ENCODE peak calls at places on chromosomes 1 and 21, in eight cellular contexts. T, R, J, I, A, M, P and S are unnamed samples.

GRCh38 chr1:116020668-116021272 is 44.5 kb downstream of the SLC22A15 start:
- DNase-seq in I (no peak), P (peak), J (no peak), A (peak), T (no peak), M (no peak), R (peak), S (peak)

GRCh38 chr1:30765610-30766434 is 8.2 kb upstream of the LAPTM5 start:
- DNase-seq in J (no peak), I (no peak), T (no peak), R (no peak), M (no peak), P (no peak), A (no peak), S (no peak)

GRCh38 chr21:26280715-26281310 is 110.2 kb upstream of the APP start:
- DNase-seq in I (no peak), P (no peak), M (no peak), A (no peak), T (no peak), J (no peak), R (no peak), S (no peak)

GRCh38 chr1:14552246-14552970 is 46.1 kb upstream of the KAZN start:
- DNase-seq in A (no peak), I (no peak), J (peak), R (no peak), M (no peak), P (no peak), T (no peak), S (no peak)

GRCh38 chr21:44875341-44875740 is 1.9 kb upstream of the PTTG1IP start:
- DNase-seq in M (no peak), J (no peak), R (no peak), T (no peak), A (peak), I (no peak), P (peak), S (peak)

GRCh38 chr1:27009601-27010197 is 3.0 kb downstream of the TENT5B start:
- DNase-seq in J (no peak), R (peak), P (no peak), I (peak), A (no peak), M (no peak), T (no peak), S (no peak)

GRCh38 chr1:17875171-17875881 is 120.2 kb downstream of the ACTL8 start:
- DNase-seq in I (no peak), T (no peak), M (no peak), J (no peak), A (no peak), P (no peak), R (no peak), S (no peak)

GRCh38 chr1:14304381-14304865 is 294.1 kb upstream of the KAZN start:
- DNase-seq in T (peak), P (no peak), J (no peak), M (no peak), R (no peak), I (no peak), A (peak), S (no peak)

GRCh38 chr1:209590405-209590804 is 6.9 kb downstream of the CAMK1G start:
- DNase-seq in P (peak), M (no peak), J (no peak), R (no peak), I (no peak), A (no peak), T (no peak), S (no peak)

GRCh38 chr1:74591954-74592353 is 79.5 kb upstream of the LRRC53 start:
- DNase-seq in T (no peak), I (no peak), P (no peak), M (no peak), R (no peak), A (no peak), J (no peak), S (no peak)

GRCh38 chr1:91872560-91873081 is 13.3 kb downstream of the TGFBR3 start:
- DNase-seq in M (no peak), A (no peak), I (no peak), R (no peak), P (no peak), T (no peak), J (no peak), S (no peak)

GRCh38 chr1:92306020-92306419 is 7.2 kb downstream of the RPAP2 start:
- DNase-seq in P (no peak), T (no peak), J (no peak), M (no peak), I (no peak), R (no peak), A (no peak), S (no peak)

GRCh38 chr21:44742418-44743153 is 31.2 kb upstream of the TSPEAR start:
- DNase-seq in I (no peak), J (no peak), T (no peak), P (peak), M (no peak), A (no peak), R (no peak), S (no peak)

DNA sequence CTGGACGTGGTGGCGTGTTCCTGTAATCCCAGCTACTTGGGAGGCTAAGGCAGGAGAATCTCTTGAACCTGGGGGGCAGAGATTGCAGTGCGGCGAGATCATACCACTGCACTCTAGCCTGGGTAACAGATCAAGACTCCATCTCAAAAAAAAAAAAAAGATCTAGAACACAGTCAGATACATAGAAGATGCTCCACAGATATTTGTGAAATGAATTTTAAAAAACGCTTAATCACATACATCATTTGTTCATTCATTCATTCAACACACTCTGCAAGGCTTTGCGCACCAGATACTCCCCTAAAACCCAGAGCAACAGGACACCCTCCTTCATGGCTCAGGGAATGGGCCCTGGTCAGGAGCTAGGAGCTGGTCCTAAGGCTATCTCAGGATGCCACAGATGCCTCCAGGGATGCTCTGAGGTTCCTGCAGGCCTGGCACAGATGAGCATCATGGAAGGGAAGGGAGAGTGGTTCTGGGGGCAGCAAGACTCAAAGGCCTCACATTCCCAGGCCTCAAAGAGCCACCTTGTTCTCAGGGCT is 6.4 kb downstream of the HSPG2 start:
- DNase-seq in I (no peak), J (no peak), A (no peak), T (no peak), M (no peak), P (peak), R (no peak), S (no peak)
- TF ChIP-seq CTCF in I (no peak), J (no peak), A (no peak), T (no peak), M (no peak), P (no peak), R (no peak), S (no peak)

GRCh38 chr1:159916240-159917051 is 8.9 kb downstream of the TAGLN2 start:
- DNase-seq in M (peak), A (no peak), R (no peak), J (no peak), P (peak), T (no peak), I (no peak), S (no peak)

GRCh38 chr1:159915571-159916239 is 9.6 kb downstream of the TAGLN2 start:
- DNase-seq in P (peak), A (no peak), M (peak), R (no peak), I (no peak), J (no peak), T (no peak), S (no peak)

GRCh38 chr1:159911668-159912067 is 11.7 kb upstream of the CFAP45 start:
- DNase-seq in M (peak), T (no peak), A (no peak), R (no peak), P (peak), J (no peak), I (no peak), S (no peak)

GRCh38 chr1:159914252-159915018 is 10.9 kb downstream of the TAGLN2 start:
- DNase-seq in M (no peak), I (no peak), T (no peak), J (no peak), R (no peak), P (no peak), A (no peak), S (no peak)

DNA sequence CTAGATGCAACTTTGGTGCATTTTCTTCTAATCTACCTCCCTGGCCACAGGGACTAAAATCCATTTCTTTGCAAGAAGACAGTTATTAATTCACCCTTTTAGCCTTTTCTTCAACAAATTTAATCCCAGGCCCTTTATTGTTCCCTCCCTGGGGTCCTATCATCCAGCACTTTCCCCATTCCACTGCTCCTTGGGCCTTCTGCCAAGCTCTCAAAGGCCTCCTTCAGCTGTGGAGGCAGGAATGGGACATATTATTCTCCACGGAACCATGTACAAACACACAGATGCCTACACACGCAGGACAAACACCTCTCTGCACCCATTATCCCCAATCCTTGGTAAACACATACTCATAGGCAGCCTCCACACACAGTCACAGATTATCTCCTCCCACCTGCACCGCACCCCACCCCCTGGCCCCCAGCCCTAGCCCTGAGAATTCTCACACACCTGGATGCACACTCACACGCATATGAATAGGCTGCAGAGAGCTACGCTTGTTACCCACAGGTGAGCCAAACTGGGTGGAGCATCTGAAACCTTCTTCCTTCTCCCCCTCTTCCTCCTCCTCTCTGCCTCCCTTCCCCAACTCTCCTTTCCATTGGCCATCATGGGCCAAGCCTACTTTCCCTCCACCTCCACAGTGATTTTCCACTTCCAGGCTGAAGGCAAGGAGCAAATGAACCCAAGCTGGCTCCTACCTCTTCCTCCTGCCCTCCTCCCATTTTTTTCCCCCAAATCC is 11.7 kb downstream of the TAGLN2 start:
- DNase-seq in T (no peak), R (no peak), J (no peak), P (no peak), A (no peak), I (no peak), M (peak), S (no peak)
- TF ChIP-seq POLR2A in T (no peak), R (no peak), J (peak), P (no peak), A (no peak), I (no peak), M (no peak), S (no peak)

DNA sequence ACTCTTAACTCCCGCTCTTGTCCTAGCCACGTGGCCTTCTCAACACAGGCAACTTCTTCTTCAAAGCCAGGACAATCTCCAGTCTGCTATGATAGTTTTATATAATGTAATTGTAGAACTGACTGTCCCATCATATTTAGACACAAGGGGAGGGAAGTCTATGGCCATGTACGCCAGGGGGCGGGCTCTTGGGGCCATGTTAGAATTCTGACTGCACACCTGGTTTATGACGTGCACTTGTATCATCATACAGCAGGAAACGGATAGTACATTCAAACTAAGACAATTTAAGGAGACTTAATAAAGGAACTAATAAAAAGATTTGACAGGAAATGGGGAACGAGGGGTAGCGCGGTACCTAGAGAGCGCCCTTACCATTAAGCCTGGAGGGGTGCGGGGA is 21.5 kb downstream of the DMRTB1 start:
- DNase-seq in M (no peak), P (no peak), I (no peak), R (no peak), T (no peak), J (no peak), A (no peak), S (no peak)
- TF ChIP-seq CTCF in M (no peak), P (no peak), I (no peak), R (no peak), T (no peak), J (no peak), A (no peak), S (no peak)

GRCh38 chr1:9020325-9020724 is 5.9 kb downstream of the SLC2A7 start:
- DNase-seq in R (no peak), P (no peak), T (no peak), J (no peak), A (no peak), M (no peak), I (no peak), S (no peak)

GRCh38 chr1:9024837-9025236 is 1.4 kb downstream of the SLC2A7 start:
- DNase-seq in T (no peak), I (no peak), M (no peak), A (no peak), J (peak), P (no peak), R (no peak), S (no peak)

GRCh38 chr1:9018372-9018771 is 7.9 kb downstream of the SLC2A7 start:
- DNase-seq in M (no peak), A (no peak), I (no peak), J (no peak), P (peak), T (no peak), R (no peak), S (no peak)

GRCh38 chr1:9025474-9025873 is 749 bp downstream of the SLC2A7 start:
- DNase-seq in M (no peak), J (no peak), I (no peak), P (no peak), R (no peak), T (no peak), A (no peak), S (no peak)

GRCh38 chr1:9022773-9023172 is 3.5 kb downstream of the SLC2A7 start:
- DNase-seq in J (no peak), R (no peak), A (no peak), P (no peak), T (no peak), M (no peak), I (no peak), S (no peak)
- TF ChIP-seq POLR2A in J (no peak), R (no peak), A (no peak), P (no peak), T (no peak), M (no peak), I (no peak), S (no peak)

GRCh38 chr1:24309762-24310485 is 9.2 kb upstream of the GRHL3 start:
- DNase-seq in A (no peak), P (no peak), I (no peak), J (no peak), R (no peak), M (no peak), T (no peak), S (no peak)

GRCh38 chr1:24304763-24305162 is 14.4 kb upstream of the GRHL3 start:
- DNase-seq in T (no peak), A (no peak), P (no peak), R (no peak), I (no peak), J (no peak), M (no peak), S (no peak)

GRCh38 chr1:24311731-24312130 is 7.4 kb upstream of the GRHL3 start:
- DNase-seq in J (no peak), T (no peak), P (no peak), R (no peak), M (no peak), I (no peak), A (no peak), S (no peak)

GRCh38 chr1:24311234-24311633 is 7.9 kb upstream of the GRHL3 start:
- DNase-seq in P (no peak), R (no peak), I (no peak), J (no peak), M (no peak), T (no peak), A (no peak), S (no peak)

DNA sequence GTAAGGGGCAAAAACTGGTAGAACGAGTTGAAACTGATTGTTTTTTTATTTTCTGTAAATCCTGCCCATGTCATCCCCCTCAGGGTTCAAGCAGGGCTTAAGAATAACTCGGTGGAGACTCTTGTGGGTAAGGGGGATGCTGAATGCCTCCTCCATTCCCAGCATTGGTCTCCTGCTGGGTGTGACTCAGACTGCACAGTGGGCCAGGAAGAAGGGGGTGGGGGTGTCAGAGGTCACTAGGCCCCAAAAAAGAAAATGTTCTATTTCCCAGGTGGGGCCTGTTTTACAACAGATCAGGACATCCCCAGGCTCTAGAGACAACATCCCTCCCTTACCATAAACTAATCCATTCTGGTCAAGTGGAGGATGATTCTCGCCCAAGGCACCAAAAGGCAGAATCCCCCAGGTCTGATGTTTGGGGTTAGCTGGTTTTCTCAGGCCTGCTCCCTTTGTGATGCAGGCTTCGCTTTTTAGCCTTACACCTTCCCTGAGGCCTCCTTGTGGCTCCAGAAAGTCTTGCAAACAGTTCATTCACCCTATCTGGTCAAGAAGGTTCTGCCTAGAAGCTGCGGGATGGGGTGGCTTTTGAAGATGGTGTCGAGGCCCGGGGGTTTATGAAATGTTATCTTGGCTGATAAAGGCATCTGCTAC is 10.7 kb upstream of the GRHL3 start:
- DNase-seq in I (no peak), R (no peak), P (no peak), M (no peak), A (no peak), T (no peak), J (no peak), S (no peak)
- TF ChIP-seq CTCF in I (no peak), R (no peak), P (no peak), M (no peak), A (no peak), T (no peak), J (no peak), S (no peak)

DNA sequence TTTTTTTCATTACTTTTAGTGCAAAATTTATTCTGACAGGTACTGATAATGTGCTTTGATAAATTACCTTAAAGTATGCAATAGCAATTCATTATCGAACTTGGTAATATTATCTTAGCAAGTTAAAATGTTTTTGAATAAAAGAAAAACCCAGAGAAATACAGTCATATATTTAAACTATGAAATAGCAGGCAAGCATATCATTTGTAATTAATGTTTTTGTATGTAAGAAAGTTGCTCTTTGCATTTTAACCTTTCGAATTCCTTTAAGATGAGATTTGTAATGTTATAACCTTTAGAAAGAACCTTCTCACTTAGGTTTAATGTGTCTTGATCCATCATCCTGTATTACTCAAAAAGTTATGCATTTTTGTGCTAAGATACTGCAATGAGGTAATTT is 585.6 kb downstream of the PTBP2 start:
- DNase-seq in P (no peak), I (no peak), M (no peak), T (no peak), A (no peak), R (no peak), J (no peak), S (no peak)
- TF ChIP-seq POLR2A in P (no peak), I (no peak), M (no peak), T (no peak), A (no peak), R (no peak), J (no peak), S (no peak)

GRCh38 chr1:88612299-88612698 is 71.8 kb upstream of the PKN2 start:
- DNase-seq in P (no peak), I (no peak), T (no peak), A (no peak), R (peak), J (no peak), M (no peak), S (no peak)

GRCh38 chr1:88609051-88609450 is 75.0 kb upstream of the PKN2 start:
- DNase-seq in J (no peak), R (no peak), I (no peak), M (no peak), T (no peak), A (no peak), P (no peak), S (no peak)

GRCh38 chr1:88612783-88613182 is 71.3 kb upstream of the PKN2 start:
- DNase-seq in T (no peak), I (no peak), J (no peak), P (no peak), M (no peak), R (peak), A (no peak), S (no peak)

GRCh38 chr1:88610687-88611086 is 73.4 kb upstream of the PKN2 start:
- DNase-seq in J (no peak), A (no peak), P (no peak), I (no peak), T (no peak), M (no peak), R (no peak), S (no peak)

DNA sequence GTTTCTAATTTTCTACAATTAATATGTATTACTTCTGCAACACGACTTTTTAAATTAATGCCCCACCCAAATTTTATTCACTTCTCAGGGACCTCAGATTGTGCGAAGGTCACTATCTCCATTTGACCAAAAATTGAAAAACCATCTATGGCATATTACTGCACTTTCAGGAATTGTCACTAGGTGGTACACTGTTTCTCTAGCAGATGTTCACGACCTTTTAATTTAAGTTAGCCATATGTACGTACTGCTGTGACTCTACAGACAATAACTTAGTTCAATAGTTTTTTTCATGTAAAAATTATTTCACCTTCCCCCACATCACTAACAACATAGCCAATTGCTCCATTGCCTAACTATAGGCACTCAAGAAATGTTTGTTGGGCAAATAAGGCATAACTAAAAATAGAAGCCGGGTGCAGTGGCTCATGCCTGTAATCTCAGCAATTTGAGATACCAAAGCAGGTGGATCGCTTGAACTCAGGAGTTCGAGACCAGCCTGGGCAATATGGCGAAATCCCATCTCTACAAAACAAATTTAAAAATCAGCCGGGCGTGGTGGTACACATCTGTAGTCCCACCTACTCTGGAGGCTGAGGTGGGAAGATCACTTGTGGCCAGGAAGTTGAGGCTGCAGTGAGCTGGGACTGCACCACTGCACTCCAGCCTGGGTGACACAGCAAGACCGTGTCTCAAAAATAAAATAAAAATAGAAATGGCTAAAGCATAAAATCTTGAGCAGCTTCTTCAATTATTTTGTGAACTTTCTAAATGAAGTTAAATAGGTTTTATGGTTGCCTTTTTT is 75.7 kb upstream of the PKN2 start:
- DNase-seq in T (no peak), J (no peak), M (no peak), A (no peak), P (peak), R (no peak), I (no peak), S (no peak)
- TF ChIP-seq CTCF in T (no peak), J (peak), M (no peak), A (no peak), P (peak), R (peak), I (peak), S (peak)